ENCODE peak calls at places on chromosomes 16 and 17, in eight cellular contexts. D is CD8-positive, alpha-beta T cell; U is cardiac muscle cell; Z is adrenal gland; S is uterus; J is transverse colon; F is GM23338; Y is hepatocyte. I is an unnamed sample. For H3K4me1, the result is how much of the 10 kb centered on the place peaks cover.

GRCh38 chr16:3951861-3952332 is 71.4 kb upstream of the CREBBP start:
- DNase-seq in F (no peak), Z (no peak), Y (no peak), D (no peak), S (no peak), J (no peak), U (peak), I (no peak)

GRCh38 chr16:21156767-21157467 is 1.6 kb upstream of the LDAF1 start:
- DNase-seq in U (peak), Z (peak), Y (peak), S (peak), J (peak), F (peak), D (no peak), I (no peak)

GRCh38 chr16:88809068-88809675 is 2.6 kb downstream of the APRT start:
- DNase-seq in J (no peak), Z (no peak), U (no peak), D (no peak), S (no peak), Y (no peak), F (no peak), I (no peak)

GRCh38 chr17:1362964-1363363 is 37.1 kb downstream of the YWHAE start:
- DNase-seq in Z (peak), J (peak), D (no peak), Y (no peak), F (no peak), U (peak), S (no peak), I (peak)

GRCh38 chr17:59859444-59860025 is 33.2 kb downstream of the TUBD1 start:
- DNase-seq in F (no peak), Y (no peak), D (no peak), S (no peak), J (no peak), Z (no peak), U (peak), I (no peak)

GRCh38 chr16:89443727-89444084 is 46.7 kb downstream of the ANKRD11 start:
- DNase-seq in Y (no peak), U (no peak), J (peak), F (no peak), S (no peak), D (no peak), Z (no peak), I (no peak)

GRCh38 chr16:2447920-2448583 is 11.9 kb upstream of the TEDC2 start:
- DNase-seq in D (no peak), U (peak), J (no peak), S (no peak), Y (no peak), Z (peak), F (no peak), I (no peak)

GRCh38 chr17:50047488-50048126 is 8.3 kb upstream of the ITGA3 start:
- DNase-seq in D (no peak), J (no peak), Y (no peak), U (peak), Z (no peak), S (no peak), F (no peak), I (peak)

GRCh38 chr16:69477546-69477945 is 53.1 kb downstream of the CYB5B start:
- DNase-seq in F (no peak), J (no peak), Y (no peak), S (no peak), D (no peak), Z (peak), U (peak), I (no peak)

GRCh38 chr16:10584956-10585561 is 4.7 kb upstream of the EMP2 start:
- DNase-seq in U (no peak), D (no peak), Z (no peak), J (no peak), S (no peak), Y (no peak), F (no peak), I (no peak)

GRCh38 chr16:68309798-68310197 is 948 bp downstream of the SLC7A6OS start:
- DNase-seq in F (no peak), J (no peak), D (no peak), S (no peak), Y (no peak), Z (no peak), U (no peak), I (no peak)

GRCh38 chr16:88358033-88358481 is 24.7 kb upstream of the ZNF469 start:
- DNase-seq in J (no peak), F (no peak), D (no peak), Y (no peak), S (no peak), U (no peak), Z (no peak), I (no peak)

GRCh38 chr16:69326172-69326873 is 4.1 kb downstream of the PDF start:
- DNase-seq in J (peak), D (no peak), Y (peak), U (no peak), S (no peak), F (no peak), Z (no peak), I (peak)

GRCh38 chr17:6753006-6753445 is 2.8 kb upstream of the XAF1 start:
- DNase-seq in D (no peak), J (peak), Z (peak), U (peak), F (peak), S (peak), Y (peak), I (peak)

GRCh38 chr17:5705081-5705875 is 121.0 kb upstream of the NLRP1 start:
- DNase-seq in U (peak), Y (no peak), Z (no peak), D (no peak), S (no peak), J (no peak), F (peak), I (no peak)

GRCh38 chr17:13537211-13537610 is 64.5 kb downstream of the HS3ST3A1 start:
- DNase-seq in J (no peak), Z (no peak), S (no peak), D (no peak), F (no peak), Y (no peak), U (no peak), I (no peak)

GRCh38 chr17:47225436-47225858 is 16.3 kb downstream of the MYL4 start:
- DNase-seq in Z (peak), D (no peak), U (peak), J (peak), Y (no peak), S (peak), F (no peak), I (peak)

GRCh38 chr17:63369233-63369632 is 76.9 kb downstream of the CYB561 start:
- DNase-seq in S (no peak), F (no peak), J (no peak), Z (no peak), Y (no peak), U (peak), D (no peak), I (no peak)

GRCh38 chr16:1154291-1154886 is 1.5 kb downstream of the CACNA1H start:
- DNase-seq in Y (peak), U (no peak), J (no peak), S (no peak), F (peak), Z (no peak), D (no peak), I (no peak)

GRCh38 chr16:81548551-81548900 is 103.9 kb downstream of the CMIP start:
- DNase-seq in Z (no peak), D (no peak), J (no peak), Y (no peak), F (no peak), S (no peak), U (no peak), I (no peak)

GRCh38 chr16:81548901-81549546 is 104.4 kb downstream of the CMIP start:
- DNase-seq in Z (no peak), U (no peak), F (no peak), D (no peak), Y (peak), J (peak), S (no peak), I (no peak)

GRCh38 chr16:81546781-81547180 is 102.2 kb downstream of the CMIP start:
- DNase-seq in U (no peak), J (no peak), F (no peak), Y (no peak), D (no peak), S (no peak), Z (no peak), I (no peak)

GRCh38 chr16:81547194-81547918 is 102.7 kb downstream of the CMIP start:
- DNase-seq in F (no peak), J (no peak), Z (no peak), Y (no peak), U (no peak), D (no peak), S (no peak), I (no peak)

GRCh38 chr16:81547919-81548216 is 103.3 kb downstream of the CMIP start:
- DNase-seq in S (no peak), U (no peak), D (no peak), Z (no peak), J (no peak), Y (no peak), F (no peak), I (no peak)
- H3K4me1 ChIP-seq in S (under half), U (under half), D (under half), Z (under half), J (under half), Y (under half), F (under half), I (under half)

GRCh38 chr17:83099570-83100181 is 20.3 kb downstream of the METRNL start:
- DNase-seq in J (peak), U (peak), Z (peak), F (no peak), D (no peak), Y (peak), S (no peak), I (peak)
- H3K4me1 ChIP-seq in J (under half), U (under half), Z (under half), F (under half), D (under half), Y (half or more), S (under half), I (half or more)

GRCh38 chr16:18788828-18789514 is 1.2 kb downstream of the RPS15A start:
- DNase-seq in Y (no peak), U (no peak), S (no peak), Z (no peak), J (no peak), D (no peak), F (no peak), I (no peak)
- H3K4me1 ChIP-seq in Y (under half), U (under half), S (under half), Z (under half), J (under half), D (under half), F (under half), I (under half)

GRCh38 chr17:74429604-74430384 is 2.1 kb upstream of the GPRC5C start:
- DNase-seq in D (no peak), Y (peak), U (no peak), S (no peak), F (peak), J (peak), Z (no peak), I (no peak)

GRCh38 chr17:74430385-74430705 is 1.5 kb upstream of the GPRC5C start:
- DNase-seq in Y (no peak), D (no peak), Z (peak), F (no peak), J (no peak), S (no peak), U (no peak), I (peak)

GRCh38 chr17:74431568-74432483 is at the start of gene GPRC5C:
- DNase-seq in J (peak), U (peak), Y (peak), F (peak), S (peak), D (no peak), Z (peak), I (no peak)

GRCh38 chr17:74432484-74433391 is 850 bp downstream of the GPRC5C start:
- DNase-seq in Y (peak), U (no peak), D (no peak), J (no peak), S (no peak), Z (no peak), F (peak), I (no peak)

DNA sequence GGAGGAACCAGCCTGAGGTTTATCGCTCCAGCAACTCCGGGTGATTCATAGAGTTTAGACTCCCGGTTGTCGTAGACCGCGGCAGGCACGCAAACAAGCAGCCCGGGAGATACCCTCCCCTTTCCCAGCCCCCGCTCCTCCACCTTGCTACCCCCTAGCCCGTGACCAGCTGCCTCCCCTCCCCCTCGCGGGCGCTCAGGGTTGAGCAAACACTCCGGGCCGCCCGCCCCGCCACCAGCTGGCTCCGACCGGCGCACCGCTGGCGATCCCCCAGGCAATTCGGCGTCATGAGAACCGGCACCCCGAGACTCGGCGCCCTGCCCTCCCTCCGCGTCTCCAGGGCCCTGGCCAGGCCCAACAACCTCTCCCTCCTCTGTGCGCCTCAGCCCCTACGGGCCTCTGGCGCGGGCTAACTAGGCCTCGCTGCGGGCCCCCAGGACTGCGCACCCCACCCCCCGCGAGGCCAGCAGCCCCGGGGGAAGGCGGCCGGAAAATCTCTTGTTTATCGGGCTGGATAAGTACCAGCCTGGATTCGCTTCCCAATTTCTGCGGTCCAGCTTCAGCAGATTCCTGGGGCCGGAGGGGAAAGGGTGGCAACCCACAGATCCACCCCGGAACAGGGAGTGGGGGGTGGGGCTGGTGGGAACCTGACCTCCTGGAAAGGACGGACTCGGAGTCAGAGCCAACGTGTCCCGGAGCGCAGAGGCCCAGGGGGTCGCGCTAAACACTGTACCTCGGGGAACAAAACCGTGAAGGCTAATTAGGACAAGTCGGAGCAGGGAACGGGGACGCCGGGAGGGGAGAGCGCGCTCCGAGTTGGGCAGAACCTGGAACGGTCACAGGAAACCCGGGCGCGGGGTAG is 951 bp upstream of the GPRC5C start:
- DNase-seq in Y (peak), S (peak), D (no peak), Z (peak), U (peak), J (peak), F (peak), I (peak)
- H3K4me1 ChIP-seq in Y (half or more), S (under half), D (under half), Z (under half), U (under half), J (under half), F (under half), I (under half)